ENCODE peak calls at places on chromosomes 16 and 17, in four cellular contexts. One of them, this sample, is unnamed.

GRCh38 chr17:63390090-63390489 is 56.0 kb downstream of the CYB561 start:
- DNase-seq in GM04503: no peak
- DNase-seq in CD8-positive, alpha-beta memory T cell: no peak
- DNase-seq in fibroblast of pulmonary artery: no peak
- DNase-seq in this sample: no peak

GRCh38 chr16:16113076-16113475 is 110.2 kb downstream of the ABCC6 start:
- DNase-seq in GM04503: no peak
- DNase-seq in fibroblast of pulmonary artery: no peak
- DNase-seq in CD8-positive, alpha-beta memory T cell: no peak
- DNase-seq in this sample: no peak

GRCh38 chr17:46984892-46985291 is 5.8 kb upstream of the RPRML start:
- DNase-seq in CD8-positive, alpha-beta memory T cell: no peak
- DNase-seq in GM04503: no peak
- DNase-seq in fibroblast of pulmonary artery: no peak
- DNase-seq in this sample: no peak

GRCh38 chr17:60392845-60393702 is 1.1 kb upstream of the USP32 start:
- DNase-seq in CD8-positive, alpha-beta memory T cell: no peak
- DNase-seq in fibroblast of pulmonary artery: peak; percentile 79
- DNase-seq in GM04503: no peak
- DNase-seq in this sample: peak; percentile 84

GRCh38 chr16:84378567-84378966 is 10.2 kb downstream of the ATP2C2 start:
- DNase-seq in CD8-positive, alpha-beta memory T cell: no peak
- DNase-seq in GM04503: no peak
- DNase-seq in fibroblast of pulmonary artery: no peak
- DNase-seq in this sample: no peak

GRCh38 chr16:19804538-19805323 is 79.9 kb downstream of the GPRC5B start:
- DNase-seq in fibroblast of pulmonary artery: peak; percentile 53
- DNase-seq in GM04503: no peak
- DNase-seq in CD8-positive, alpha-beta memory T cell: no peak
- DNase-seq in this sample: peak; percentile 41

GRCh38 chr17:49898547-49899490 is 51.0 kb upstream of the TAC4 start:
- DNase-seq in GM04503: no peak
- DNase-seq in CD8-positive, alpha-beta memory T cell: no peak
- DNase-seq in fibroblast of pulmonary artery: peak; percentile 4
- DNase-seq in this sample: no peak

GRCh38 chr16:22938647-22939046 is 124.7 kb downstream of the HS3ST2 start:
- DNase-seq in fibroblast of pulmonary artery: no peak
- DNase-seq in CD8-positive, alpha-beta memory T cell: no peak
- DNase-seq in GM04503: no peak
- DNase-seq in this sample: no peak

GRCh38 chr16:59964232-59964924 is 1230.3 kb upstream of the GOT2 start:
- DNase-seq in CD8-positive, alpha-beta memory T cell: no peak
- DNase-seq in fibroblast of pulmonary artery: no peak
- DNase-seq in GM04503: no peak
- DNase-seq in this sample: no peak

GRCh38 chr17:52885882-52886281 is 727.4 kb upstream of the CA10 start:
- DNase-seq in CD8-positive, alpha-beta memory T cell: no peak
- DNase-seq in GM04503: no peak
- DNase-seq in fibroblast of pulmonary artery: no peak
- DNase-seq in this sample: no peak

GRCh38 chr17:71519285-71519684 is 601.5 kb upstream of the SOX9 start:
- DNase-seq in fibroblast of pulmonary artery: no peak
- DNase-seq in GM04503: no peak
- DNase-seq in CD8-positive, alpha-beta memory T cell: no peak
- DNase-seq in this sample: peak; percentile 80

This sample was measured in renal cortical epithelial cell.